ENCODE peak calls at places on chromosomes 5 and 9, in ten cellular contexts. One of them, this sample, is unnamed. For H3K4me1, the result is how much of the 10 kb centered on the place peaks cover.

GRCh38 chr9:116497081-116497480 is 190.0 kb upstream of the TRIM32 start:
- DNase-seq in adrenal gland: no peak
- DNase-seq in breast epithelium: no peak
- DNase-seq in CD8-positive, alpha-beta memory T cell: no peak
- DNase-seq in heart right ventricle: no peak
- DNase-seq in PC-3: no peak
- DNase-seq in left ventricle myocardium inferior: no peak
- DNase-seq in lower lobe of right lung: no peak
- DNase-seq in astrocyte: no peak
- DNase-seq in GM23248: peak
- DNase-seq in this sample: no peak

GRCh38 chr5:37777472-37778135 is 62.2 kb downstream of the GDNF start:
- DNase-seq in heart right ventricle: no peak
- DNase-seq in lower lobe of right lung: no peak
- DNase-seq in left ventricle myocardium inferior: no peak
- DNase-seq in adrenal gland: no peak
- DNase-seq in GM23248: peak
- DNase-seq in CD8-positive, alpha-beta memory T cell: no peak
- DNase-seq in astrocyte: peak
- DNase-seq in PC-3: no peak
- DNase-seq in breast epithelium: no peak
- DNase-seq in this sample: no peak

GRCh38 chr9:88587885-88588628 is 53.1 kb downstream of the NXNL2 start:
- DNase-seq in CD8-positive, alpha-beta memory T cell: no peak
- DNase-seq in adrenal gland: no peak
- DNase-seq in PC-3: no peak
- DNase-seq in left ventricle myocardium inferior: no peak
- DNase-seq in breast epithelium: no peak
- DNase-seq in astrocyte: no peak
- DNase-seq in GM23248: peak
- DNase-seq in lower lobe of right lung: no peak
- DNase-seq in heart right ventricle: no peak
- DNase-seq in this sample: no peak

GRCh38 chr9:90099262-90099982 is 494.6 kb downstream of the GADD45G start:
- DNase-seq in heart right ventricle: no peak
- DNase-seq in GM23248: peak
- DNase-seq in left ventricle myocardium inferior: no peak
- DNase-seq in PC-3: peak
- DNase-seq in CD8-positive, alpha-beta memory T cell: no peak
- DNase-seq in astrocyte: peak
- DNase-seq in breast epithelium: no peak
- DNase-seq in lower lobe of right lung: no peak
- DNase-seq in adrenal gland: no peak
- DNase-seq in this sample: no peak

GRCh38 chr5:152332696-152333095 is 72.4 kb downstream of the NMUR2 start:
- DNase-seq in GM23248: no peak
- DNase-seq in heart right ventricle: no peak
- DNase-seq in astrocyte: no peak
- DNase-seq in left ventricle myocardium inferior: no peak
- DNase-seq in CD8-positive, alpha-beta memory T cell: no peak
- DNase-seq in breast epithelium: no peak
- DNase-seq in lower lobe of right lung: no peak
- DNase-seq in adrenal gland: no peak
- DNase-seq in PC-3: no peak
- DNase-seq in this sample: no peak

GRCh38 chr9:114321759-114322158 is 1.1 kb upstream of the ORM1 start:
- DNase-seq in left ventricle myocardium inferior: no peak
- DNase-seq in lower lobe of right lung: no peak
- DNase-seq in heart right ventricle: no peak
- DNase-seq in PC-3: no peak
- DNase-seq in CD8-positive, alpha-beta memory T cell: no peak
- DNase-seq in breast epithelium: no peak
- DNase-seq in astrocyte: peak
- DNase-seq in GM23248: peak
- DNase-seq in adrenal gland: no peak
- DNase-seq in this sample: no peak

GRCh38 chr5:149452665-149453617 is 73.8 kb upstream of the IL17B start:
- DNase-seq in adrenal gland: no peak
- DNase-seq in heart right ventricle: peak
- DNase-seq in GM23248: peak
- DNase-seq in breast epithelium: peak
- DNase-seq in PC-3: peak
- DNase-seq in astrocyte: peak
- DNase-seq in CD8-positive, alpha-beta memory T cell: no peak
- DNase-seq in left ventricle myocardium inferior: peak
- DNase-seq in lower lobe of right lung: no peak
- DNase-seq in this sample: no peak

GRCh38 chr9:96176901-96177718 is 124.9 kb downstream of the HSD17B3 start:
- DNase-seq in left ventricle myocardium inferior: no peak
- DNase-seq in adrenal gland: no peak
- DNase-seq in astrocyte: no peak
- DNase-seq in PC-3: no peak
- DNase-seq in heart right ventricle: no peak
- DNase-seq in breast epithelium: no peak
- DNase-seq in CD8-positive, alpha-beta memory T cell: no peak
- DNase-seq in lower lobe of right lung: no peak
- DNase-seq in GM23248: peak
- DNase-seq in this sample: no peak

GRCh38 chr9:3200331-3200774 is 325.4 kb downstream of the RFX3 start:
- DNase-seq in left ventricle myocardium inferior: no peak
- DNase-seq in lower lobe of right lung: no peak
- DNase-seq in PC-3: peak
- DNase-seq in CD8-positive, alpha-beta memory T cell: no peak
- DNase-seq in adrenal gland: no peak
- DNase-seq in heart right ventricle: no peak
- DNase-seq in GM23248: peak
- DNase-seq in astrocyte: peak
- DNase-seq in breast epithelium: no peak
- DNase-seq in this sample: no peak

GRCh38 chr5:175561085-175561484 is 82.7 kb downstream of the SFXN1 start:
- DNase-seq in CD8-positive, alpha-beta memory T cell: no peak
- DNase-seq in GM23248: no peak
- DNase-seq in adrenal gland: no peak
- DNase-seq in breast epithelium: no peak
- DNase-seq in astrocyte: no peak
- DNase-seq in lower lobe of right lung: no peak
- DNase-seq in left ventricle myocardium inferior: no peak
- DNase-seq in PC-3: no peak
- DNase-seq in heart right ventricle: no peak
- DNase-seq in this sample: no peak

GRCh38 chr9:101480386-101480785 is 44.8 kb upstream of the ALDOB start:
- DNase-seq in left ventricle myocardium inferior: no peak
- DNase-seq in CD8-positive, alpha-beta memory T cell: no peak
- DNase-seq in lower lobe of right lung: no peak
- DNase-seq in astrocyte: no peak
- DNase-seq in GM23248: no peak
- DNase-seq in heart right ventricle: no peak
- DNase-seq in breast epithelium: no peak
- DNase-seq in adrenal gland: no peak
- DNase-seq in PC-3: peak
- DNase-seq in this sample: no peak

GRCh38 chr9:91897201-91897600 is 52.8 kb downstream of the ROR2 start:
- DNase-seq in heart right ventricle: no peak
- DNase-seq in PC-3: no peak
- DNase-seq in astrocyte: peak
- DNase-seq in lower lobe of right lung: no peak
- DNase-seq in breast epithelium: no peak
- DNase-seq in GM23248: peak
- DNase-seq in adrenal gland: no peak
- DNase-seq in CD8-positive, alpha-beta memory T cell: no peak
- DNase-seq in left ventricle myocardium inferior: no peak
- DNase-seq in this sample: no peak
- H3K4me1 ChIP-seq in heart right ventricle: under half
- H3K4me1 ChIP-seq in PC-3: under half
- H3K4me1 ChIP-seq in astrocyte: under half
- H3K4me1 ChIP-seq in lower lobe of right lung: under half
- H3K4me1 ChIP-seq in breast epithelium: under half
- H3K4me1 ChIP-seq in GM23248: under half
- H3K4me1 ChIP-seq in adrenal gland: half or more
- H3K4me1 ChIP-seq in CD8-positive, alpha-beta memory T cell: under half
- H3K4me1 ChIP-seq in left ventricle myocardium inferior: under half
- H3K4me1 ChIP-seq in this sample: under half

GRCh38 chr5:14268236-14268701 is 125.1 kb downstream of the TRIO start:
- DNase-seq in heart right ventricle: no peak
- DNase-seq in PC-3: peak
- DNase-seq in astrocyte: peak
- DNase-seq in adrenal gland: peak
- DNase-seq in CD8-positive, alpha-beta memory T cell: no peak
- DNase-seq in lower lobe of right lung: no peak
- DNase-seq in breast epithelium: no peak
- DNase-seq in GM23248: peak
- DNase-seq in left ventricle myocardium inferior: no peak
- DNase-seq in this sample: no peak

GRCh38 chr5:14272548-14273205 is 129.5 kb downstream of the TRIO start:
- DNase-seq in breast epithelium: no peak
- DNase-seq in heart right ventricle: no peak
- DNase-seq in CD8-positive, alpha-beta memory T cell: no peak
- DNase-seq in lower lobe of right lung: no peak
- DNase-seq in left ventricle myocardium inferior: no peak
- DNase-seq in astrocyte: no peak
- DNase-seq in GM23248: no peak
- DNase-seq in PC-3: no peak
- DNase-seq in adrenal gland: no peak
- DNase-seq in this sample: no peak

GRCh38 chr5:14268738-14269137 is 125.6 kb downstream of the TRIO start:
- DNase-seq in PC-3: no peak
- DNase-seq in left ventricle myocardium inferior: no peak
- DNase-seq in adrenal gland: no peak
- DNase-seq in astrocyte: peak
- DNase-seq in heart right ventricle: no peak
- DNase-seq in CD8-positive, alpha-beta memory T cell: no peak
- DNase-seq in GM23248: peak
- DNase-seq in breast epithelium: no peak
- DNase-seq in lower lobe of right lung: no peak
- DNase-seq in this sample: no peak

GRCh38 chr5:14269395-14269794 is 126.3 kb downstream of the TRIO start:
- DNase-seq in GM23248: no peak
- DNase-seq in astrocyte: no peak
- DNase-seq in CD8-positive, alpha-beta memory T cell: no peak
- DNase-seq in heart right ventricle: no peak
- DNase-seq in left ventricle myocardium inferior: no peak
- DNase-seq in PC-3: peak
- DNase-seq in breast epithelium: no peak
- DNase-seq in adrenal gland: no peak
- DNase-seq in lower lobe of right lung: no peak
- DNase-seq in this sample: no peak

DNA sequence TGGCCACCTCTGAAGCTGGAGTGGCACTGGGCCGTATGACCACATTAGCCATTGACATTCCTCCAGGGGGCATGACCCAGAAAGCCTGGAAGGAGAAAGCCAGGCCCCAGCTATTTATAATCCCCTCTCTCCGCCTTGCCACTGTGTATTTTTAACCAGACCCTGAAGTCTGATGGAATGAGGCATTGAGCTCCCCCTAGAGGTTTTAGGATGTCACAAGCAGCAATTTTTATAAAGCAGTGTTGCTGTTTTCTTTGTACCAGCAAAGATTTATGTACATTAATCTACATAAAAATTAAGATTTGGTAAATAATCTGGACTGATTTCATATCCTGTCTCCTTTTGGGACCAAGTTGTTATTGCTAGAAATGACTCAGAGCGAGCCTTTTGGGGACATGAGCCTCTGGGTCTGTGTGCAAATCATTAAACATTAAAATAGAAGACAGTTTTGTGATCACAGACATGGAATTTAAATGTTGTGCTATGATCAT is 127.1 kb downstream of the TRIO start:
- DNase-seq in GM23248: peak
- DNase-seq in PC-3: peak
- DNase-seq in left ventricle myocardium inferior: no peak
- DNase-seq in lower lobe of right lung: no peak
- DNase-seq in CD8-positive, alpha-beta memory T cell: no peak
- DNase-seq in adrenal gland: peak
- DNase-seq in heart right ventricle: no peak
- DNase-seq in astrocyte: peak
- DNase-seq in breast epithelium: no peak
- DNase-seq in this sample: no peak
- H3K4me1 ChIP-seq in GM23248: half or more
- H3K4me1 ChIP-seq in PC-3: half or more
- H3K4me1 ChIP-seq in left ventricle myocardium inferior: half or more
- H3K4me1 ChIP-seq in lower lobe of right lung: under half
- H3K4me1 ChIP-seq in CD8-positive, alpha-beta memory T cell: under half
- H3K4me1 ChIP-seq in adrenal gland: under half
- H3K4me1 ChIP-seq in heart right ventricle: half or more
- H3K4me1 ChIP-seq in astrocyte: half or more
- H3K4me1 ChIP-seq in breast epithelium: under half
- H3K4me1 ChIP-seq in this sample: under half

DNA sequence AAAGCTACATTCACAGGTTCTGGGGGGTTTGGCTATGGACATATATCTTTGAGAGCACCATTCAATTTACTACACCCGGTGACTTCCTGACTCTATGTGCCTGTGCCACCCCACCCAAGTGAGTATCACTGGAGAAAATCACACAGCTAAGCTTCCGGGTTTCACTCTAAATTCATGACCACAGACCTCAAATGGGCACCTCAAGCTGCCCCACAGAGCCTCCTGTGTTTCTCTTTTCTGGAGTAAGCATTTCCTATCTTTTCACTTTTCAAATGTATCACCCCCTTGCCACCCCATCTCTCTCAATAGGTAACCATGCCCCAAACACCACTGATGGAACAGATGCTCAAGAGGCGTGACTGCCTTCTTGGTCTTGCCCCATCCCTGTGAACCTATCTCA is 49.2 kb upstream of the NEK6 start:
- DNase-seq in left ventricle myocardium inferior: no peak
- DNase-seq in heart right ventricle: no peak
- DNase-seq in breast epithelium: no peak
- DNase-seq in GM23248: no peak
- DNase-seq in adrenal gland: no peak
- DNase-seq in CD8-positive, alpha-beta memory T cell: peak
- DNase-seq in PC-3: no peak
- DNase-seq in astrocyte: no peak
- DNase-seq in lower lobe of right lung: no peak
- DNase-seq in this sample: no peak
- H3K4me1 ChIP-seq in left ventricle myocardium inferior: under half
- H3K4me1 ChIP-seq in heart right ventricle: under half
- H3K4me1 ChIP-seq in breast epithelium: under half
- H3K4me1 ChIP-seq in GM23248: under half
- H3K4me1 ChIP-seq in adrenal gland: under half
- H3K4me1 ChIP-seq in CD8-positive, alpha-beta memory T cell: under half
- H3K4me1 ChIP-seq in PC-3: under half
- H3K4me1 ChIP-seq in astrocyte: under half
- H3K4me1 ChIP-seq in lower lobe of right lung: under half
- H3K4me1 ChIP-seq in this sample: under half

DNA sequence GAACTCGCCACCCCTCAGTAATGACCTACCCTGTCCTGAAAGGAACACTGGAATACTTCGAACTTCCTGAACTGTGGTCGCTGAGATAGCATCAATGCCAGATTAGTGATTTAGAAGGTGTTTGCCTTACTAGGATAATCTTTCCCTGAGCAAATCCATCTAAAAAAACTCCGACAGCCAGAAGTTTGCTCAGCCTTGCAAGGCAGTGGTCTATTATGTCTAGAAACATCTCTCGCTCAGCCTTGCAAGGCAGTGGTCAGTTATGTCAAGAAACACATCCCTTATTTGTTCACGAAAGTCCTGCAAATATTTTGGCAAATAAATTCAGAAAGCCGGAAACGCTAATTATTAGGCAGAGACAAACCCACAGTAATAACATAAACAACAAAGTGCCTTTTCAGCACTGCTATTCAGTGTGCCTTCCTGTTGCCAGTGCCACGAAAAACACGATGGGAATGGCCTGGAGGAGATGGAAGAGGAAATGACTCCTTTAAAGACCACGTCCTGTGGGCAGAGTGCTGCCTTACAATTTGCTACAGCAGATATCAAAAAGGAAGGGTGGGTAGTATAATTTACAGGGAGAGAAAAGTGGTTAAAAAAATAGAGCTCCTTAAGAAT is 184.5 kb downstream of the GNAQ start:
- DNase-seq in left ventricle myocardium inferior: no peak
- DNase-seq in CD8-positive, alpha-beta memory T cell: no peak
- DNase-seq in PC-3: peak
- DNase-seq in heart right ventricle: no peak
- DNase-seq in adrenal gland: no peak
- DNase-seq in lower lobe of right lung: no peak
- DNase-seq in breast epithelium: no peak
- DNase-seq in astrocyte: peak
- DNase-seq in GM23248: no peak
- DNase-seq in this sample: no peak
- H3K4me1 ChIP-seq in left ventricle myocardium inferior: half or more
- H3K4me1 ChIP-seq in CD8-positive, alpha-beta memory T cell: under half
- H3K4me1 ChIP-seq in PC-3: under half
- H3K4me1 ChIP-seq in heart right ventricle: half or more
- H3K4me1 ChIP-seq in adrenal gland: under half
- H3K4me1 ChIP-seq in lower lobe of right lung: half or more
- H3K4me1 ChIP-seq in breast epithelium: under half
- H3K4me1 ChIP-seq in astrocyte: under half
- H3K4me1 ChIP-seq in GM23248: under half
- H3K4me1 ChIP-seq in this sample: under half

This sample was measured in effector memory CD4-positive, alpha-beta T cell.